ENCODE peak calls at places on chromosomes 2 and 18, in eight cellular contexts. One of them, this sample, is unnamed.

GRCh38 chr18:41666251-41666650 is 288.8 kb upstream of the PIK3C3 start:
- DNase-seq in GM10248: no peak
- DNase-seq in activated B cell treated with CpG ODN at 0.5 μM for 24 hours: no peak
- DNase-seq in right lobe of liver: no peak
- DNase-seq in astrocyte: no peak
- DNase-seq in glutamatergic neuron: no peak
- DNase-seq in RWPE2: no peak
- DNase-seq in bronchial epithelial cell: peak
- DNase-seq in this sample: no peak

GRCh38 chr2:191321861-191322662 is 76.9 kb downstream of the MYO1B start:
- DNase-seq in activated B cell treated with CpG ODN at 0.5 μM for 24 hours: no peak
- DNase-seq in right lobe of liver: no peak
- DNase-seq in RWPE2: no peak
- DNase-seq in astrocyte: peak
- DNase-seq in GM10248: no peak
- DNase-seq in bronchial epithelial cell: peak
- DNase-seq in glutamatergic neuron: no peak
- DNase-seq in this sample: no peak

GRCh38 chr2:43634604-43635306 is 2.3 kb upstream of the PLEKHH2 start:
- DNase-seq in right lobe of liver: no peak
- DNase-seq in activated B cell treated with CpG ODN at 0.5 μM for 24 hours: no peak
- DNase-seq in astrocyte: peak
- DNase-seq in bronchial epithelial cell: peak
- DNase-seq in GM10248: no peak
- DNase-seq in glutamatergic neuron: no peak
- DNase-seq in RWPE2: no peak
- DNase-seq in this sample: no peak

GRCh38 chr2:71798266-71799012 is 345.1 kb downstream of the DYSF start:
- DNase-seq in bronchial epithelial cell: peak
- DNase-seq in RWPE2: no peak
- DNase-seq in glutamatergic neuron: peak
- DNase-seq in GM10248: peak
- DNase-seq in astrocyte: peak
- DNase-seq in activated B cell treated with CpG ODN at 0.5 μM for 24 hours: no peak
- DNase-seq in right lobe of liver: peak
- DNase-seq in this sample: no peak

GRCh38 chr2:241564596-241565411 is 6.3 kb downstream of the BOK start:
- DNase-seq in GM10248: no peak
- DNase-seq in bronchial epithelial cell: no peak
- DNase-seq in glutamatergic neuron: no peak
- DNase-seq in RWPE2: peak
- DNase-seq in astrocyte: no peak
- DNase-seq in activated B cell treated with CpG ODN at 0.5 μM for 24 hours: no peak
- DNase-seq in right lobe of liver: peak
- DNase-seq in this sample: no peak

GRCh38 chr2:215771241-215771640 is 242.1 kb downstream of the MREG start:
- DNase-seq in astrocyte: peak
- DNase-seq in glutamatergic neuron: no peak
- DNase-seq in GM10248: no peak
- DNase-seq in activated B cell treated with CpG ODN at 0.5 μM for 24 hours: no peak
- DNase-seq in RWPE2: no peak
- DNase-seq in right lobe of liver: no peak
- DNase-seq in bronchial epithelial cell: no peak
- DNase-seq in this sample: no peak

GRCh38 chr2:223222397-223222796 is 170.4 kb downstream of the KCNE4 start:
- DNase-seq in GM10248: no peak
- DNase-seq in RWPE2: no peak
- DNase-seq in bronchial epithelial cell: peak
- DNase-seq in activated B cell treated with CpG ODN at 0.5 μM for 24 hours: no peak
- DNase-seq in astrocyte: peak
- DNase-seq in right lobe of liver: no peak
- DNase-seq in glutamatergic neuron: no peak
- DNase-seq in this sample: no peak

GRCh38 chr18:5415035-5415434 is 119.5 kb upstream of the ZBTB14 start:
- DNase-seq in bronchial epithelial cell: no peak
- DNase-seq in GM10248: no peak
- DNase-seq in RWPE2: no peak
- DNase-seq in right lobe of liver: no peak
- DNase-seq in glutamatergic neuron: no peak
- DNase-seq in activated B cell treated with CpG ODN at 0.5 μM for 24 hours: no peak
- DNase-seq in astrocyte: no peak
- DNase-seq in this sample: no peak

GRCh38 chr2:115654362-115654761 is 1211.9 kb downstream of the DPP10 start:
- DNase-seq in bronchial epithelial cell: no peak
- DNase-seq in astrocyte: no peak
- DNase-seq in activated B cell treated with CpG ODN at 0.5 μM for 24 hours: no peak
- DNase-seq in GM10248: no peak
- DNase-seq in right lobe of liver: no peak
- DNase-seq in glutamatergic neuron: no peak
- DNase-seq in RWPE2: no peak
- DNase-seq in this sample: no peak

GRCh38 chr18:78244779-78245178 is 734.8 kb upstream of the SALL3 start:
- DNase-seq in right lobe of liver: no peak
- DNase-seq in glutamatergic neuron: no peak
- DNase-seq in astrocyte: no peak
- DNase-seq in bronchial epithelial cell: no peak
- DNase-seq in activated B cell treated with CpG ODN at 0.5 μM for 24 hours: no peak
- DNase-seq in GM10248: no peak
- DNase-seq in RWPE2: no peak
- DNase-seq in this sample: no peak

GRCh38 chr2:24515335-24515734 is 24.3 kb downstream of the NCOA1 start:
- DNase-seq in glutamatergic neuron: no peak
- DNase-seq in activated B cell treated with CpG ODN at 0.5 μM for 24 hours: no peak
- DNase-seq in bronchial epithelial cell: peak
- DNase-seq in astrocyte: no peak
- DNase-seq in right lobe of liver: no peak
- DNase-seq in RWPE2: no peak
- DNase-seq in GM10248: no peak
- DNase-seq in this sample: no peak

GRCh38 chr2:232386490-232386739 is 7.9 kb downstream of the ALPP start:
- DNase-seq in right lobe of liver: no peak
- DNase-seq in astrocyte: no peak
- DNase-seq in glutamatergic neuron: no peak
- DNase-seq in RWPE2: no peak
- DNase-seq in bronchial epithelial cell: no peak
- DNase-seq in GM10248: no peak
- DNase-seq in activated B cell treated with CpG ODN at 0.5 μM for 24 hours: no peak
- DNase-seq in this sample: no peak

GRCh38 chr2:164840930-164841718 is 499 bp downstream of the COBLL1 start:
- DNase-seq in activated B cell treated with CpG ODN at 0.5 μM for 24 hours: peak
- DNase-seq in RWPE2: peak
- DNase-seq in astrocyte: peak
- DNase-seq in bronchial epithelial cell: peak
- DNase-seq in glutamatergic neuron: peak
- DNase-seq in right lobe of liver: peak
- DNase-seq in GM10248: peak
- DNase-seq in this sample: peak

GRCh38 chr2:219631925-219632757 is 4.7 kb downstream of the SLC4A3 start:
- DNase-seq in glutamatergic neuron: no peak
- DNase-seq in activated B cell treated with CpG ODN at 0.5 μM for 24 hours: no peak
- DNase-seq in bronchial epithelial cell: no peak
- DNase-seq in GM10248: no peak
- DNase-seq in RWPE2: no peak
- DNase-seq in astrocyte: no peak
- DNase-seq in right lobe of liver: no peak
- DNase-seq in this sample: no peak

DNA sequence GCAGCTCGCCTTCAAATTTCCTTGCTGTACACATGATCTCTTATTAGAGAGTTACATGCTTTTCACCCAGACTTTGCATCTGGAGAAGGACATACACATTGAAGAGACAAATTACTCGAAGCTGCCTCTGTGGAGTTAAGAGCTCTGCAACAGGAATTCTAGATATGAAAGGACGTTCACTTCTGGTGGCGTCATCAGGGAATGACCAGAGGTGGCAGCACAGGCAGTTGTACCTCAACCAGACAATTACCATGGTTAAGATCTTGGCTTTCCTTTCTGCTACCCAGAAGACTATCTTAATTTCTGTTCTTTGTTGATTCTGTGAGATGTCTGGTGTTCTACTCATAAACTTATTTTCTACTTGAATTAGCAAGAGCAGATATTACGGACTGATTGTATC is 39.1 kb upstream of the MC4R start:
- DNase-seq in GM10248: no peak
- DNase-seq in right lobe of liver: no peak
- DNase-seq in RWPE2: no peak
- DNase-seq in bronchial epithelial cell: peak
- DNase-seq in glutamatergic neuron: no peak
- DNase-seq in activated B cell treated with CpG ODN at 0.5 μM for 24 hours: no peak
- DNase-seq in astrocyte: no peak
- DNase-seq in this sample: no peak
- TF ChIP-seq CTCF in GM10248: no peak
- TF ChIP-seq CTCF in right lobe of liver: no peak
- TF ChIP-seq CTCF in RWPE2: no peak
- TF ChIP-seq CTCF in bronchial epithelial cell: peak
- TF ChIP-seq CTCF in glutamatergic neuron: peak
- TF ChIP-seq CTCF in activated B cell treated with CpG ODN at 0.5 μM for 24 hours: no peak
- TF ChIP-seq CTCF in astrocyte: no peak
- TF ChIP-seq CTCF in this sample: no peak

GRCh38 chr2:121903037-121903689 is 147.7 kb downstream of the TSN start:
- DNase-seq in right lobe of liver: no peak
- DNase-seq in GM10248: no peak
- DNase-seq in glutamatergic neuron: no peak
- DNase-seq in bronchial epithelial cell: no peak
- DNase-seq in astrocyte: no peak
- DNase-seq in activated B cell treated with CpG ODN at 0.5 μM for 24 hours: no peak
- DNase-seq in RWPE2: no peak
- DNase-seq in this sample: no peak

GRCh38 chr2:121904656-121905055 is 149.2 kb downstream of the TSN start:
- DNase-seq in astrocyte: no peak
- DNase-seq in RWPE2: no peak
- DNase-seq in glutamatergic neuron: no peak
- DNase-seq in GM10248: no peak
- DNase-seq in activated B cell treated with CpG ODN at 0.5 μM for 24 hours: no peak
- DNase-seq in right lobe of liver: no peak
- DNase-seq in bronchial epithelial cell: no peak
- DNase-seq in this sample: no peak

GRCh38 chr2:121902616-121903015 is 147.2 kb downstream of the TSN start:
- DNase-seq in RWPE2: no peak
- DNase-seq in right lobe of liver: no peak
- DNase-seq in astrocyte: no peak
- DNase-seq in GM10248: no peak
- DNase-seq in bronchial epithelial cell: no peak
- DNase-seq in glutamatergic neuron: no peak
- DNase-seq in activated B cell treated with CpG ODN at 0.5 μM for 24 hours: no peak
- DNase-seq in this sample: no peak

GRCh38 chr2:121900391-121900790 is 144.9 kb downstream of the TSN start:
- DNase-seq in GM10248: no peak
- DNase-seq in RWPE2: no peak
- DNase-seq in bronchial epithelial cell: no peak
- DNase-seq in right lobe of liver: no peak
- DNase-seq in astrocyte: no peak
- DNase-seq in activated B cell treated with CpG ODN at 0.5 μM for 24 hours: no peak
- DNase-seq in glutamatergic neuron: no peak
- DNase-seq in this sample: no peak

GRCh38 chr2:121902171-121902591 is 146.7 kb downstream of the TSN start:
- DNase-seq in RWPE2: no peak
- DNase-seq in activated B cell treated with CpG ODN at 0.5 μM for 24 hours: no peak
- DNase-seq in GM10248: peak
- DNase-seq in astrocyte: no peak
- DNase-seq in bronchial epithelial cell: no peak
- DNase-seq in glutamatergic neuron: no peak
- DNase-seq in right lobe of liver: no peak
- DNase-seq in this sample: no peak
- TF ChIP-seq CTCF in RWPE2: no peak
- TF ChIP-seq CTCF in activated B cell treated with CpG ODN at 0.5 μM for 24 hours: no peak
- TF ChIP-seq CTCF in GM10248: peak
- TF ChIP-seq CTCF in astrocyte: no peak
- TF ChIP-seq CTCF in bronchial epithelial cell: no peak
- TF ChIP-seq CTCF in glutamatergic neuron: no peak
- TF ChIP-seq CTCF in right lobe of liver: no peak
- TF ChIP-seq CTCF in this sample: no peak

DNA sequence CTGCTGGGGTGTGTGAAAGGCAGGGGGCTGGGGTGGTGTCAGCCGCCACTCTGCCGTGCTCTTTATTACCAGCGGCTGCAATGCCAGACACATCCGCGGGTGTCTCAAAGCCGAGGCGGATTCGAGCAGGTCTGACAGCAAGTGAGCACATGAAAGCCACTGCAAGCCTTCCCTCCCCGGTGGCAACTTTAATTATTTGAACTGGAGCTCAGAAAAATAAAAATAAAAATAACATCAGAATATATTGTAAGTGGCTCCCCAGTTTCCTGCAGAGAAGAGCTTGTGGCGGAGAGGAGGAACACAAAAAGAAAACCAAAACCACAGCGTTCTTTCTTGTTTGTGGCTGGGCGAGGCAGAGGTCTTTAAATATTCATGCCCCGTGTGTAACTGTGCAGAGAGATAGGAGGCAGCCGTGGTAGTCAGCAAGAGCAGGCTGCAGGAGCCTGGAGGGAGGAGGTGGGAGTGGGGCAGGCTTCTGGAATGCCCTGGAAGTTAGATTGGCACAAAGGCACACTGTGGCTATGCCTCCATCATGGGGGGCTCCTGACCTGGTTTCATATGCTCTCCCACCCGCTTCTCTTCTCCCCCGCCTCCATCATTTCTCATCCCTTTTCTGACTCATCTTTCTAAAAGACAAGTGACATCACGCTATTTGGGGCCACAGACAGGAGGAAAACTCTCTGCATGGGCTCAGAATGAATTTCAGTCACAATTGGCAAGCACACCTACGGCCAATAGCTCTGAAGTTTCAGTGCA is 199.8 kb downstream of the CLIP4 start:
- DNase-seq in glutamatergic neuron: peak
- DNase-seq in bronchial epithelial cell: peak
- DNase-seq in GM10248: peak
- DNase-seq in astrocyte: peak
- DNase-seq in activated B cell treated with CpG ODN at 0.5 μM for 24 hours: no peak
- DNase-seq in right lobe of liver: no peak
- DNase-seq in RWPE2: no peak
- DNase-seq in this sample: peak
- TF ChIP-seq CTCF in glutamatergic neuron: no peak
- TF ChIP-seq CTCF in bronchial epithelial cell: peak
- TF ChIP-seq CTCF in GM10248: no peak
- TF ChIP-seq CTCF in astrocyte: peak
- TF ChIP-seq CTCF in activated B cell treated with CpG ODN at 0.5 μM for 24 hours: no peak
- TF ChIP-seq CTCF in right lobe of liver: no peak
- TF ChIP-seq CTCF in RWPE2: no peak
- TF ChIP-seq CTCF in this sample: peak

DNA sequence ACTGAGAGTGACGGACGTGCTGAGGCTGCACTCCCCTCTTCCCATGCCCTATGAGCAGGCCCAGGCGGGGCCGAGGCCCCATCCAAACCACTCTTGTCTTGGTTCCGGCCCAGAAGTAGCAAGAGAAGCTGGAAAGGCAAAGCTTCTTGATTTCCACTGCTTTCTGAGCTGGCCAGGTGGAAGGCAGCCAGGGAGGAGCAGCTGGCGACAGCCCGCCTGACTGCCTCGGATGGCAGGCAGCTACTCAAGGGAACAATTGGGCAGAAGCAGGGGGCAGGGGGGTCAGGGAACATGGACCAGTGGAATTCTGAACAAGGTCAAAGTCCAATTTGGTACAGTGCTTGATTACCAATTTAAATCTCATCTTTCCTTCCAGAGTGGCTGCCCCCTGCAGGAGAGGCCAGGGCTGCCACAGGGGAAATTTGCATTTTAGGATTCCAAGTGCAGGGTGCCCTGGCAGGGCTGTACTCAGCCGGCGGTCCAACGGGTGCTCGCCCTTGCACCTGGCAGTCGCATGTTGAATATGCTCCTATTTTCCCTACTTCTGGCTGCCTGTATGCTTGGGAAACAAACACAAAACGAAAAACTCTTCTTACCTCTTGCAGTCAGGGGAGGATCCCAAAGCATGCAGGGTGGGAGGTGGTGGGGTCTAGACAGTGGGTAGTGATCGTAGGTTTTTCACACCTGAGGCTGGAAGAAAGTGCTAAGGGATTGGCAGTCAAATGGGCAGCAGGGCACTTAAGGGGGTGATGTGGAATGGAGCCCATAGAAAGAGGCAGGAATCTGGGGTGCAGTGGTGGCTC is 67.3 kb downstream of the LIPG start:
- DNase-seq in GM10248: no peak
- DNase-seq in bronchial epithelial cell: no peak
- DNase-seq in astrocyte: no peak
- DNase-seq in activated B cell treated with CpG ODN at 0.5 μM for 24 hours: no peak
- DNase-seq in RWPE2: no peak
- DNase-seq in right lobe of liver: peak
- DNase-seq in glutamatergic neuron: no peak
- DNase-seq in this sample: no peak
- TF ChIP-seq CTCF in GM10248: no peak
- TF ChIP-seq CTCF in bronchial epithelial cell: peak
- TF ChIP-seq CTCF in astrocyte: no peak
- TF ChIP-seq CTCF in activated B cell treated with CpG ODN at 0.5 μM for 24 hours: no peak
- TF ChIP-seq CTCF in RWPE2: no peak
- TF ChIP-seq CTCF in right lobe of liver: peak
- TF ChIP-seq CTCF in glutamatergic neuron: peak
- TF ChIP-seq CTCF in this sample: no peak